ENCODE peak calls at places on chromosomes 16 and 17, in four cellular contexts. B is bronchial epithelial cell, X is adrenal gland, G is ovary. H is an unnamed sample.
A peak's percentile ranks its signal among the peaks of the same experiment; 100 is the strongest.

GRCh38 chr16:12801511-12802042 is 2.1 kb downstream of the CPPED1 start:
- DNase-seq in B (no peak), X (peak; percentile 57), G (peak; percentile 79), H (no peak)

GRCh38 chr17:21457051-21458026 is 81.2 kb downstream of the KCNJ12 start:
- DNase-seq in B (peak; percentile 91), X (peak; percentile 96), G (peak; percentile 78), H (peak; percentile 91)

GRCh38 chr16:55542459-55543082 is 23.9 kb upstream of the CAPNS2 start:
- DNase-seq in B (peak; percentile 83), X (no peak), G (no peak), H (peak; percentile 64)

GRCh38 chr17:31487648-31488263 is 96.3 kb downstream of the RAB11FIP4 start:
- DNase-seq in B (peak; percentile 77), X (peak; percentile 94), G (peak; percentile 87), H (peak; percentile 96)

GRCh38 chr17:65896889-65897288 is 295.0 kb downstream of the CEP112 start:
- DNase-seq in B (no peak), X (no peak), G (no peak), H (no peak)

GRCh38 chr17:68759343-68760140 is 158.4 kb upstream of the FAM20A start:
- DNase-seq in B (peak; percentile 87), X (peak; percentile 98), G (peak; percentile 94), H (peak; percentile 94)

GRCh38 chr16:77273-77806 is 685 bp upstream of the MPG start:
- DNase-seq in B (peak; percentile 30), X (no peak), G (peak; percentile 68), H (peak; percentile 62)

GRCh38 chr17:57605734-57606105 is 139.4 kb downstream of the CCDC182 start:
- DNase-seq in B (no peak), X (no peak), G (no peak), H (no peak)

GRCh38 chr17:6768447-6768846 is 7.6 kb upstream of the FBXO39 start:
- DNase-seq in B (no peak), X (no peak), G (no peak), H (no peak)

GRCh38 chr17:73546770-73547345 is 97.4 kb downstream of the SDK2 start:
- DNase-seq in B (peak; percentile 86), X (peak; percentile 66), G (no peak), H (peak; percentile 88)

GRCh38 chr17:81630274-81630673 is 6.6 kb downstream of the NPLOC4 start:
- DNase-seq in B (no peak), X (no peak), G (no peak), H (no peak)

GRCh38 chr17:47713980-47714689 is 18.9 kb upstream of the TBX21 start:
- DNase-seq in B (no peak), X (no peak), G (no peak), H (no peak)

GRCh38 chr17:78829477-78829876 is 11.1 kb downstream of the USP36 start:
- DNase-seq in B (no peak), X (no peak), G (no peak), H (no peak)

GRCh38 chr17:81130385-81131288 is 34.7 kb upstream of the PVALEF start:
- DNase-seq in B (no peak), X (no peak), G (no peak), H (no peak)

GRCh38 chr16:19804538-19805323 is 79.9 kb downstream of the GPRC5B start:
- DNase-seq in B (peak; percentile 74), X (peak; percentile 80), G (peak; percentile 48), H (peak; percentile 52)

GRCh38 chr16:11792404-11793260 is 4.4 kb downstream of the ZC3H7A start:
- DNase-seq in B (no peak), X (peak; percentile 76), G (no peak), H (no peak)

GRCh38 chr16:80931985-80932720 is 74.5 kb downstream of the CMC2 start:
- DNase-seq in B (no peak), X (peak; percentile 83), G (peak; percentile 65), H (peak; percentile 39)

GRCh38 chr17:16877102-16877501 is 94.8 kb downstream of the TNFRSF13B start:
- DNase-seq in B (peak; percentile 9), X (no peak), G (no peak), H (peak; percentile 17)

GRCh38 chr16:3645108-3645503 is 9.4 kb upstream of the DNASE1 start:
- DNase-seq in B (no peak), X (peak; percentile 25), G (no peak), H (no peak)

GRCh38 chr17:51612692-51613091 is 352.3 kb downstream of the UTP18 start:
- DNase-seq in B (no peak), X (no peak), G (no peak), H (no peak)

GRCh38 chr17:7035591-7036368 is at the start of gene SLC16A13:
- DNase-seq in B (peak; percentile 96), X (peak; percentile 97), G (peak; percentile 87), H (peak; percentile 99)

GRCh38 chr17:76469076-76469990 is 1.9 kb downstream of the AANAT start:
- DNase-seq in B (no peak), X (no peak), G (no peak), H (no peak)

GRCh38 chr16:80208015-80208414 is 332.8 kb upstream of the DYNLRB2 start:
- DNase-seq in B (peak; percentile 87), X (no peak), G (no peak), H (peak; percentile 78)

GRCh38 chr16:61901689-61902088 is 134.5 kb downstream of the CDH8 start:
- DNase-seq in B (no peak), X (no peak), G (no peak), H (no peak)

GRCh38 chr17:47776330-47777197 is 43.5 kb downstream of the TBX21 start:
- DNase-seq in B (peak; percentile 47), X (no peak), G (no peak), H (peak; percentile 63)

GRCh38 chr17:17493249-17493985 is 2.8 kb downstream of the RASD1 start:
- DNase-seq in B (no peak), X (no peak), G (no peak), H (peak; percentile 33)

GRCh38 chr17:28960256-28961106 is 9.2 kb upstream of the PHF12 start:
- DNase-seq in B (no peak), X (no peak), G (no peak), H (no peak)

GRCh38 chr16:23268561-23268960 is 33.5 kb upstream of the SCNN1B start:
- DNase-seq in B (no peak), X (no peak), G (no peak), H (no peak)
- H3K4me3 ChIP-seq in B (no peak overlapping the region), X (no peak overlapping the region), G (no peak overlapping the region), H (no peak overlapping the region)

DNA sequence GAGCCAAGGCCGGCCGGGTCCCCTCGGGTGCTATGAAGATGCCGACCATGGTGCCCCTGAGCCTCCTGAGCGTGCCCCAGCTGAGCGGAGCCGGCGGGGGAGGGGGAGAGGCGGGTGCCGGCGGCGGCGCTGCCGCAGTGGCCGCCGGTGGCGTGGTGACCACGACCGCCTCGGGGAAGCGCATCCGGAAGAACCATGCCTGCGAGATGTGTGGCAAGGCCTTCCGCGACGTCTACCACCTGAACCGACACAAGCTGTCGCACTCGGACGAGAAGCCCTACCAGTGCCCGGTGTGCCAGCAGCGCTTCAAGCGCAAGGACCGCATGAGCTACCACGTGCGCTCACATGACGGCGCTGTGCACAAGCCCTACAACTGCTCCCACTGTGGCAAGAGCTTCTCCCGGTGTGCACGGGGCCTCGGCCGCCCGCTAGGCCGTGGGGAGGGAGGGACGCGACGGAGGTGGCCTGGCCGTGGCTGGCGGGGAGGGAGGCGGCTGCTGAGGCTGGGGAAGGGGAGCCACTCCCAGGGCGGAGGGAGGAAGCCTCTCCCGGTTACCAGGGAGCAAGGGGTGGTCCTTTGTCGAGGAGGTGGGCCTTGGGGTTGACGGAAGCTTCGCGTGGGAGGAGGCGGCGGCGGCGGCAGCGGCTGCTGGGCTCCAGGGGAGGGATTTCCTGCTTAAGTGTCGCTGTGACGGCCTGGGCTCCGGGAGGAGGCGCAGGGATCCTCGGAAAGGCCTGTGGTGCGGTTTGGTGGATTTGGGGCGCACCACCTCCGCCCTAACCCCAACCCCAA is 1.3 kb downstream of the MAZ start:
- DNase-seq in B (peak; percentile 79), X (peak; percentile 96), G (peak; percentile 88), H (peak; percentile 94)
- TF ChIP-seq CTCF in B (peak; percentile 75), X (peak; percentile 49), G (peak; percentile 54), H (peak; percentile 45)

GRCh38 chr17:49489348-49489747 is 5.7 kb upstream of the NGFR start:
- DNase-seq in B (no peak), X (no peak), G (no peak), H (no peak)
- H3K4me3 ChIP-seq in B (no peak overlapping the region), X (no peak overlapping the region), G (no peak overlapping the region), H (no peak overlapping the region)

GRCh38 chr17:36661047-36661666 is 59.8 kb downstream of the MRM1 start:
- DNase-seq in B (no peak), X (no peak), G (no peak), H (no peak)

GRCh38 chr17:36661688-36662087 is 60.3 kb downstream of the MRM1 start:
- DNase-seq in B (no peak), X (no peak), G (no peak), H (no peak)

GRCh38 chr17:36653374-36653773 is 52.0 kb downstream of the MRM1 start:
- DNase-seq in B (no peak), X (no peak), G (no peak), H (no peak)

GRCh38 chr17:36657390-36657762 is 56.0 kb downstream of the MRM1 start:
- DNase-seq in B (no peak), X (no peak), G (no peak), H (no peak)

GRCh38 chr17:36657763-36658490 is 56.5 kb downstream of the MRM1 start:
- DNase-seq in B (no peak), X (no peak), G (no peak), H (no peak)
- TF ChIP-seq CTCF in B (peak; percentile 20), X (no peak), G (no peak), H (no peak)

GRCh38 chr17:3892095-3892998 is 506 bp downstream of the CAMKK1 start:
- DNase-seq in B (peak; percentile 24), X (peak; percentile 96), G (peak; percentile 86), H (peak; percentile 39)

GRCh38 chr17:3890893-3891219 is 2.0 kb downstream of the CAMKK1 start:
- DNase-seq in B (no peak), X (no peak), G (no peak), H (no peak)

GRCh38 chr17:3890082-3890892 is 2.6 kb downstream of the CAMKK1 start:
- DNase-seq in B (peak; percentile 82), X (peak; percentile 96), G (peak; percentile 79), H (peak; percentile 88)

GRCh38 chr17:3893003-3893719 is at the start of gene CAMKK1:
- DNase-seq in B (peak; percentile 60), X (peak; percentile 93), G (peak; percentile 88), H (peak; percentile 81)

DNA sequence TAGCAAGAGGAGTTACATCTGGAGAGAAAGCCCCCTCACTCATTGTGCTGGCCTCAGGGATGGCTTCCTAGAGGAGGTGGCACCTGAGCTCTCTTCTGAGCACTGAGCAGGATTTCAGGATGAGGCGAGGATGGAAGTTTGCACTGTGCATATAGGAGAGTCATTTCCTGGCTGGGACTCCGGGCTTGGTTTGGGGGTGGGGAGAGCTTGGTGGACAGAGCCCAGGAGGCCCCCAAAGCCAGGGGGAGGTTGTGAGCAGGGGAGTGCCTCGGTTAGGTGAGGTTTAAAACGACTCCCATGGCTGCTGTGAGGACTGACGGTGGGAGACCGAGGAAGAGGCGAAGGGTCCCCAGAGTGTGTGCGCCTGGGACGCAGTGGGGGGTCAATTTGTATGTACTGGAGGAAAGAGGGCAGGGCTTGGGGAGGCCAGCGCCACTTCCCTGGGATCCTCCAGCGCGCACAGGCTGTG is 1.2 kb downstream of the CAMKK1 start:
- DNase-seq in B (no peak), X (no peak), G (no peak), H (no peak)
- H3K4me3 ChIP-seq in B (peak overlapping the region; percentile 60), X (no peak overlapping the region), G (peak overlapping the region; percentile 81), H (peak overlapping the region; percentile 51)

GRCh38 chr16:27315333-27316037 is 1.7 kb downstream of the IL4R start:
- DNase-seq in B (peak; percentile 96), X (peak; percentile 84), G (peak; percentile 65), H (peak; percentile 97)
- TF ChIP-seq CTCF in B (peak; percentile 38), X (no peak), G (no peak), H (peak; percentile 31)

GRCh38 chr16:48603647-48604376 is 6.2 kb downstream of the N4BP1 start:
- DNase-seq in B (no peak), X (no peak), G (no peak), H (no peak)
- H3K4me3 ChIP-seq in B (no peak overlapping the region), X (no peak overlapping the region), G (no peak overlapping the region), H (no peak overlapping the region)

GRCh38 chr16:14186007-14186953 is 115.2 kb downstream of the MRTFB start:
- DNase-seq in B (peak; percentile 26), X (no peak), G (no peak), H (peak; percentile 26)
- TF ChIP-seq CTCF in B (peak; percentile 33), X (peak; percentile 55), G (peak; percentile 22), H (peak; percentile 56)